ENCODE peak calls at places on chromosomes 5 and 9, in seven cellular contexts. One of them, this sample, is unnamed.

GRCh38 chr9:134611046-134611445 is 30.6 kb upstream of the COL5A1 start:
- DNase-seq in astrocyte of the spinal cord: no peak
- DNase-seq in foreskin fibroblast: no peak
- DNase-seq in WERI-Rb-1: no peak
- DNase-seq in WTC11: no peak
- DNase-seq in dorsolateral prefrontal cortex: no peak
- DNase-seq in left lung: no peak
- DNase-seq in this sample: no peak

GRCh38 chr5:153884266-153884957 is 154.3 kb downstream of the FAM114A2 start:
- DNase-seq in WTC11: no peak
- DNase-seq in left lung: no peak
- DNase-seq in dorsolateral prefrontal cortex: no peak
- DNase-seq in astrocyte of the spinal cord: no peak
- DNase-seq in foreskin fibroblast: no peak
- DNase-seq in WERI-Rb-1: no peak
- DNase-seq in this sample: no peak

GRCh38 chr5:79070002-79070567 is 518 bp downstream of the BHMT2 start:
- DNase-seq in WTC11: no peak
- DNase-seq in WERI-Rb-1: no peak
- DNase-seq in astrocyte of the spinal cord: no peak
- DNase-seq in dorsolateral prefrontal cortex: no peak
- DNase-seq in foreskin fibroblast: peak
- DNase-seq in left lung: peak
- DNase-seq in this sample: no peak

GRCh38 chr9:126927419-126927818 is 12.8 kb downstream of the RALGPS1 start:
- DNase-seq in astrocyte of the spinal cord: no peak
- DNase-seq in left lung: no peak
- DNase-seq in dorsolateral prefrontal cortex: no peak
- DNase-seq in WTC11: no peak
- DNase-seq in foreskin fibroblast: no peak
- DNase-seq in WERI-Rb-1: no peak
- DNase-seq in this sample: no peak

GRCh38 chr5:59584858-59585846 is 308.4 kb downstream of the PDE4D start:
- DNase-seq in astrocyte of the spinal cord: no peak
- DNase-seq in WTC11: no peak
- DNase-seq in dorsolateral prefrontal cortex: peak
- DNase-seq in WERI-Rb-1: no peak
- DNase-seq in foreskin fibroblast: no peak
- DNase-seq in left lung: no peak
- DNase-seq in this sample: no peak

GRCh38 chr5:38783011-38783551 is 62.7 kb upstream of the OSMR start:
- DNase-seq in WERI-Rb-1: no peak
- DNase-seq in left lung: no peak
- DNase-seq in dorsolateral prefrontal cortex: no peak
- DNase-seq in astrocyte of the spinal cord: peak
- DNase-seq in foreskin fibroblast: peak
- DNase-seq in WTC11: no peak
- DNase-seq in this sample: no peak

GRCh38 chr5:169861934-169862333 is 118.4 kb downstream of the INSYN2B start:
- DNase-seq in WTC11: no peak
- DNase-seq in WERI-Rb-1: no peak
- DNase-seq in dorsolateral prefrontal cortex: no peak
- DNase-seq in foreskin fibroblast: peak
- DNase-seq in astrocyte of the spinal cord: peak
- DNase-seq in left lung: no peak
- DNase-seq in this sample: no peak

GRCh38 chr5:36457511-36458260 is 148.7 kb upstream of the SLC1A3 start:
- DNase-seq in astrocyte of the spinal cord: peak
- DNase-seq in dorsolateral prefrontal cortex: no peak
- DNase-seq in foreskin fibroblast: no peak
- DNase-seq in WTC11: no peak
- DNase-seq in left lung: no peak
- DNase-seq in WERI-Rb-1: no peak
- DNase-seq in this sample: no peak

GRCh38 chr5:73783823-73784222 is 157.8 kb downstream of the ARHGEF28 start:
- DNase-seq in foreskin fibroblast: peak
- DNase-seq in left lung: no peak
- DNase-seq in astrocyte of the spinal cord: peak
- DNase-seq in dorsolateral prefrontal cortex: no peak
- DNase-seq in WERI-Rb-1: no peak
- DNase-seq in WTC11: no peak
- DNase-seq in this sample: no peak

GRCh38 chr5:152686931-152687330 is 281.9 kb upstream of the NMUR2 start:
- DNase-seq in dorsolateral prefrontal cortex: no peak
- DNase-seq in left lung: no peak
- DNase-seq in astrocyte of the spinal cord: peak
- DNase-seq in foreskin fibroblast: no peak
- DNase-seq in WTC11: peak
- DNase-seq in WERI-Rb-1: no peak
- DNase-seq in this sample: no peak

GRCh38 chr5:91133183-91133582 is 249.9 kb downstream of the ARRDC3 start:
- DNase-seq in WTC11: no peak
- DNase-seq in WERI-Rb-1: no peak
- DNase-seq in left lung: no peak
- DNase-seq in dorsolateral prefrontal cortex: no peak
- DNase-seq in astrocyte of the spinal cord: no peak
- DNase-seq in foreskin fibroblast: no peak
- DNase-seq in this sample: no peak

GRCh38 chr5:91128604-91129003 is 254.5 kb downstream of the ARRDC3 start:
- DNase-seq in left lung: no peak
- DNase-seq in WERI-Rb-1: no peak
- DNase-seq in WTC11: no peak
- DNase-seq in dorsolateral prefrontal cortex: no peak
- DNase-seq in foreskin fibroblast: peak
- DNase-seq in astrocyte of the spinal cord: no peak
- DNase-seq in this sample: no peak

GRCh38 chr5:91129748-91130147 is 253.4 kb downstream of the ARRDC3 start:
- DNase-seq in astrocyte of the spinal cord: no peak
- DNase-seq in WTC11: no peak
- DNase-seq in foreskin fibroblast: no peak
- DNase-seq in dorsolateral prefrontal cortex: no peak
- DNase-seq in left lung: no peak
- DNase-seq in WERI-Rb-1: no peak
- DNase-seq in this sample: no peak

GRCh38 chr5:91132552-91132951 is 250.6 kb downstream of the ARRDC3 start:
- DNase-seq in WERI-Rb-1: no peak
- DNase-seq in dorsolateral prefrontal cortex: no peak
- DNase-seq in left lung: no peak
- DNase-seq in astrocyte of the spinal cord: no peak
- DNase-seq in WTC11: no peak
- DNase-seq in foreskin fibroblast: no peak
- DNase-seq in this sample: no peak

DNA sequence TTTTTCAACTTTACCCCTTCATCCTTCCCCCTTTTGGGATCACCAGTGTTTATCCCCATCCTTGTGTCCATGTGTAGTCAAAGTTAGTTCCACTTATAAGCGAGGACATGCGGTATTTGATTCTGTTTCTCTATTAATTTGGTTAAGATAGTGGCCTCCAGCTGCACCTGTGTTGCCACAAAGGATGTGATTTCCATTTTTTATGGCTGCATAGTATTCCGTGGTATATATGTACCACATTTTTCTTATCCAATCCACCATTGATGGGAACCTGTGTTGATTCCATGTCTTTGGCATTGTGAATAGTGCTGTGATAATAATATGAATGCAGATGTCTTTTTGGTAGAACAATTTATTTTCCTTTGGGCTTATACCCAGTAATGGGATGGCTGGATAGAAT is 252.4 kb downstream of the ARRDC3 start:
- DNase-seq in left lung: no peak
- DNase-seq in foreskin fibroblast: no peak
- DNase-seq in WTC11: no peak
- DNase-seq in astrocyte of the spinal cord: no peak
- DNase-seq in dorsolateral prefrontal cortex: no peak
- DNase-seq in WERI-Rb-1: no peak
- DNase-seq in this sample: no peak
- TF ChIP-seq CTCF in left lung: no peak
- TF ChIP-seq CTCF in foreskin fibroblast: no peak
- TF ChIP-seq CTCF in WTC11: no peak
- TF ChIP-seq CTCF in astrocyte of the spinal cord: no peak
- TF ChIP-seq CTCF in dorsolateral prefrontal cortex: no peak
- TF ChIP-seq CTCF in WERI-Rb-1: no peak
- TF ChIP-seq CTCF in this sample: no peak

GRCh38 chr9:121485618-121486531 is 13.8 kb downstream of the GGTA1 start:
- DNase-seq in WERI-Rb-1: no peak
- DNase-seq in left lung: no peak
- DNase-seq in astrocyte of the spinal cord: no peak
- DNase-seq in foreskin fibroblast: no peak
- DNase-seq in WTC11: no peak
- DNase-seq in dorsolateral prefrontal cortex: no peak
- DNase-seq in this sample: no peak
- TF ChIP-seq CTCF in WERI-Rb-1: no peak
- TF ChIP-seq CTCF in left lung: no peak
- TF ChIP-seq CTCF in astrocyte of the spinal cord: no peak
- TF ChIP-seq CTCF in foreskin fibroblast: no peak
- TF ChIP-seq CTCF in WTC11: no peak
- TF ChIP-seq CTCF in dorsolateral prefrontal cortex: no peak
- TF ChIP-seq CTCF in this sample: no peak

GRCh38 chr5:58544926-58545325 is 37.9 kb upstream of the RAB3C start:
- DNase-seq in left lung: no peak
- DNase-seq in WERI-Rb-1: no peak
- DNase-seq in foreskin fibroblast: no peak
- DNase-seq in WTC11: no peak
- DNase-seq in dorsolateral prefrontal cortex: no peak
- DNase-seq in astrocyte of the spinal cord: no peak
- DNase-seq in this sample: no peak

GRCh38 chr5:58544195-58544594 is 38.7 kb upstream of the RAB3C start:
- DNase-seq in dorsolateral prefrontal cortex: no peak
- DNase-seq in left lung: no peak
- DNase-seq in foreskin fibroblast: no peak
- DNase-seq in WERI-Rb-1: no peak
- DNase-seq in WTC11: no peak
- DNase-seq in astrocyte of the spinal cord: no peak
- DNase-seq in this sample: no peak

GRCh38 chr5:58543723-58544122 is 39.2 kb upstream of the RAB3C start:
- DNase-seq in WTC11: no peak
- DNase-seq in dorsolateral prefrontal cortex: no peak
- DNase-seq in astrocyte of the spinal cord: no peak
- DNase-seq in left lung: no peak
- DNase-seq in WERI-Rb-1: no peak
- DNase-seq in foreskin fibroblast: no peak
- DNase-seq in this sample: no peak

GRCh38 chr5:58545912-58546311 is 37.0 kb upstream of the RAB3C start:
- DNase-seq in astrocyte of the spinal cord: no peak
- DNase-seq in dorsolateral prefrontal cortex: no peak
- DNase-seq in WTC11: no peak
- DNase-seq in left lung: no peak
- DNase-seq in WERI-Rb-1: no peak
- DNase-seq in foreskin fibroblast: no peak
- DNase-seq in this sample: no peak

GRCh38 chr5:58542709-58543108 is 40.2 kb upstream of the RAB3C start:
- DNase-seq in astrocyte of the spinal cord: no peak
- DNase-seq in foreskin fibroblast: no peak
- DNase-seq in WERI-Rb-1: no peak
- DNase-seq in dorsolateral prefrontal cortex: no peak
- DNase-seq in WTC11: no peak
- DNase-seq in left lung: no peak
- DNase-seq in this sample: no peak
- TF ChIP-seq CTCF in astrocyte of the spinal cord: no peak
- TF ChIP-seq CTCF in foreskin fibroblast: no peak
- TF ChIP-seq CTCF in WERI-Rb-1: no peak
- TF ChIP-seq CTCF in dorsolateral prefrontal cortex: no peak
- TF ChIP-seq CTCF in WTC11: no peak
- TF ChIP-seq CTCF in left lung: no peak
- TF ChIP-seq CTCF in this sample: no peak

GRCh38 chr5:35213608-35214007 is 16.7 kb downstream of the PRLR start:
- DNase-seq in WTC11: no peak
- DNase-seq in foreskin fibroblast: no peak
- DNase-seq in astrocyte of the spinal cord: peak
- DNase-seq in dorsolateral prefrontal cortex: no peak
- DNase-seq in WERI-Rb-1: no peak
- DNase-seq in left lung: no peak
- DNase-seq in this sample: peak
- TF ChIP-seq CTCF in WTC11: no peak
- TF ChIP-seq CTCF in foreskin fibroblast: no peak
- TF ChIP-seq CTCF in astrocyte of the spinal cord: no peak
- TF ChIP-seq CTCF in dorsolateral prefrontal cortex: no peak
- TF ChIP-seq CTCF in WERI-Rb-1: no peak
- TF ChIP-seq CTCF in left lung: no peak
- TF ChIP-seq CTCF in this sample: no peak

DNA sequence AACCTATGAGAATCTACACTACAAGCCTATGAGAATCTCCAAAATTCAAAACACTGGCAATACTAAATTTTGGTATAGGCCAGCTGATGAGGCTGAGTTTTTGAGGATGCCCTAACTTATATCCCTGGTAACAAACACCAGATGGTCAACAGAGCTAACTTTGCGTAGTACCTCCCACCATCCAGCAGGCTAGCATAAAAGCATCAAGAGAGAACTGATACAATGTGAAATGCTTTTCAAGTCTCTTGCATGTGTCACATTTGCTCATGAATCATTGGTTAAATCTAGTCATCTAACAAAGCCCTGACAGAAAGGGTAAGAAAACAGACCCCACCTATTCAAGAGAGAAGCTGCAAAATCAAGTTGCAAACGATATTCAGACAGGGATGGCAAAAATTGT is 1609.7 kb upstream of the CDH9 start:
- DNase-seq in foreskin fibroblast: no peak
- DNase-seq in WERI-Rb-1: peak
- DNase-seq in WTC11: peak
- DNase-seq in left lung: no peak
- DNase-seq in dorsolateral prefrontal cortex: no peak
- DNase-seq in astrocyte of the spinal cord: peak
- DNase-seq in this sample: no peak
- TF ChIP-seq CTCF in foreskin fibroblast: no peak
- TF ChIP-seq CTCF in WERI-Rb-1: no peak
- TF ChIP-seq CTCF in WTC11: no peak
- TF ChIP-seq CTCF in left lung: no peak
- TF ChIP-seq CTCF in dorsolateral prefrontal cortex: no peak
- TF ChIP-seq CTCF in astrocyte of the spinal cord: peak
- TF ChIP-seq CTCF in this sample: no peak

GRCh38 chr9:108119530-108120113 is 630.1 kb upstream of the KLF4 start:
- DNase-seq in WTC11: no peak
- DNase-seq in astrocyte of the spinal cord: no peak
- DNase-seq in foreskin fibroblast: no peak
- DNase-seq in left lung: no peak
- DNase-seq in dorsolateral prefrontal cortex: no peak
- DNase-seq in WERI-Rb-1: no peak
- DNase-seq in this sample: no peak

GRCh38 chr9:108130896-108131295 is 641.3 kb upstream of the KLF4 start:
- DNase-seq in left lung: no peak
- DNase-seq in astrocyte of the spinal cord: no peak
- DNase-seq in foreskin fibroblast: no peak
- DNase-seq in dorsolateral prefrontal cortex: no peak
- DNase-seq in WTC11: no peak
- DNase-seq in WERI-Rb-1: no peak
- DNase-seq in this sample: no peak

GRCh38 chr9:108125541-108125940 is 636.0 kb upstream of the KLF4 start:
- DNase-seq in dorsolateral prefrontal cortex: no peak
- DNase-seq in astrocyte of the spinal cord: no peak
- DNase-seq in WTC11: peak
- DNase-seq in left lung: no peak
- DNase-seq in WERI-Rb-1: peak
- DNase-seq in foreskin fibroblast: no peak
- DNase-seq in this sample: no peak
- TF ChIP-seq CTCF in dorsolateral prefrontal cortex: peak
- TF ChIP-seq CTCF in astrocyte of the spinal cord: peak
- TF ChIP-seq CTCF in WTC11: peak
- TF ChIP-seq CTCF in left lung: no peak
- TF ChIP-seq CTCF in WERI-Rb-1: peak
- TF ChIP-seq CTCF in foreskin fibroblast: peak
- TF ChIP-seq CTCF in this sample: no peak

This sample was measured in activated CD8-positive, alpha-beta T cell treated with anti-CD3 and anti-CD28 coated beads for 36 hours.